ENCODE peak calls at places on chromosome 6, in six cellular contexts. R, I, H, V, X and A are unnamed samples. For H3K4me1, the result is how much of the 10 kb centered on the place peaks cover.

GRCh38 chr6:6439778-6440177 is 119.3 kb upstream of the F13A1 start:
- DNase-seq in H (no peak), R (no peak), I (no peak), V (no peak), X (no peak), A (no peak)

GRCh38 chr6:135658916-135659315 is 161.4 kb upstream of the AHI1 start:
- DNase-seq in R (no peak), I (no peak), X (no peak), V (no peak), H (no peak), A (no peak)

GRCh38 chr6:53710788-53711187 is 45.2 kb upstream of the KLHL31 start:
- DNase-seq in V (no peak), H (no peak), R (no peak), I (no peak), X (no peak), A (no peak)

GRCh38 chr6:100460650-100461204 is 4.0 kb downstream of the SIM1 start:
- DNase-seq in V (no peak), H (no peak), X (no peak), R (no peak), I (no peak), A (no peak)

GRCh38 chr6:43468748-43469681 is 8.4 kb upstream of the TJAP1 start:
- DNase-seq in V (no peak), H (no peak), X (no peak), I (no peak), R (no peak), A (no peak)

GRCh38 chr6:46771556-46771955 is 21.6 kb upstream of the MEP1A start:
- DNase-seq in X (no peak), R (no peak), H (no peak), V (no peak), I (no peak), A (no peak)

GRCh38 chr6:150720774-150721233 is 121.1 kb downstream of the PLEKHG1 start:
- DNase-seq in H (no peak), R (peak), X (no peak), I (no peak), V (no peak), A (no peak)

GRCh38 chr6:11425431-11425871 is 112.1 kb upstream of the TMEM170B start:
- DNase-seq in H (no peak), R (peak), X (no peak), I (no peak), V (no peak), A (no peak)

GRCh38 chr6:154921482-154921881 is 73.6 kb upstream of the TIAM2 start:
- DNase-seq in H (no peak), X (no peak), V (no peak), R (no peak), I (no peak), A (no peak)

GRCh38 chr6:32194825-32195651 is 2.6 kb upstream of the GPSM3 start:
- DNase-seq in R (peak), H (no peak), I (no peak), X (no peak), V (no peak), A (peak)

GRCh38 chr6:97958143-97958542 is 675.1 kb upstream of the MMS22L start:
- DNase-seq in R (peak), V (no peak), I (no peak), X (no peak), H (no peak), A (no peak)

GRCh38 chr6:5014072-5014561 is 10.3 kb upstream of the RPP40 start:
- DNase-seq in I (no peak), X (no peak), R (no peak), V (no peak), H (no peak), A (no peak)

DNA sequence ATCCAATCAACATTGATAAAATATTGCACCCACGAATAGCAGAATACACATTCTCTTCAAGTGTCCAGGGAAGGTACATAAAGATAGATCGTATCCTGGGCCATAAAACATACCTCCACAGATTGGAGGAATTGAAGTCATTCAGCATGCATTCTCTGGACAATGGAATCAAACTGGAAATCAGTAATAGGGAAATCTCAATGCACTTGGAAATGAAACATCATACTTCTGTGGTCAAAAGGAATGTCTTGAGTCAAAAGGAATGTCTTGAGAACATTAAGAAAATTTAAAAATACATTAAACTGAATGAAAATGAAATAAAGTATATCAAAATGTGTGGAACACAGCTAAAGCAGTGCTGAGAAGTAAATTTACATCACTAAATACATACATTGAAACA is 138.8 kb downstream of the TFAP2A start:
- DNase-seq in I (no peak), X (no peak), H (no peak), R (no peak), V (no peak), A (peak)
- H3K4me1 ChIP-seq in I (under half), X (under half), H (under half), R (under half), V (under half), A (under half)

GRCh38 chr6:166167258-166167731 is 356 bp downstream of the TBXT start:
- DNase-seq in R (no peak), V (no peak), H (no peak), I (no peak), X (no peak), A (no peak)

GRCh38 chr6:166167801-166168615 is at the start of gene TBXT:
- DNase-seq in H (no peak), R (peak), X (no peak), V (no peak), I (no peak), A (no peak)

GRCh38 chr6:166165558-166166313 is 1.9 kb downstream of the TBXT start:
- DNase-seq in V (no peak), I (no peak), H (no peak), R (no peak), X (no peak), A (no peak)

GRCh38 chr6:166168616-166169548 is 1.2 kb upstream of the TBXT start:
- DNase-seq in R (no peak), X (no peak), I (no peak), H (no peak), V (no peak), A (no peak)

DNA sequence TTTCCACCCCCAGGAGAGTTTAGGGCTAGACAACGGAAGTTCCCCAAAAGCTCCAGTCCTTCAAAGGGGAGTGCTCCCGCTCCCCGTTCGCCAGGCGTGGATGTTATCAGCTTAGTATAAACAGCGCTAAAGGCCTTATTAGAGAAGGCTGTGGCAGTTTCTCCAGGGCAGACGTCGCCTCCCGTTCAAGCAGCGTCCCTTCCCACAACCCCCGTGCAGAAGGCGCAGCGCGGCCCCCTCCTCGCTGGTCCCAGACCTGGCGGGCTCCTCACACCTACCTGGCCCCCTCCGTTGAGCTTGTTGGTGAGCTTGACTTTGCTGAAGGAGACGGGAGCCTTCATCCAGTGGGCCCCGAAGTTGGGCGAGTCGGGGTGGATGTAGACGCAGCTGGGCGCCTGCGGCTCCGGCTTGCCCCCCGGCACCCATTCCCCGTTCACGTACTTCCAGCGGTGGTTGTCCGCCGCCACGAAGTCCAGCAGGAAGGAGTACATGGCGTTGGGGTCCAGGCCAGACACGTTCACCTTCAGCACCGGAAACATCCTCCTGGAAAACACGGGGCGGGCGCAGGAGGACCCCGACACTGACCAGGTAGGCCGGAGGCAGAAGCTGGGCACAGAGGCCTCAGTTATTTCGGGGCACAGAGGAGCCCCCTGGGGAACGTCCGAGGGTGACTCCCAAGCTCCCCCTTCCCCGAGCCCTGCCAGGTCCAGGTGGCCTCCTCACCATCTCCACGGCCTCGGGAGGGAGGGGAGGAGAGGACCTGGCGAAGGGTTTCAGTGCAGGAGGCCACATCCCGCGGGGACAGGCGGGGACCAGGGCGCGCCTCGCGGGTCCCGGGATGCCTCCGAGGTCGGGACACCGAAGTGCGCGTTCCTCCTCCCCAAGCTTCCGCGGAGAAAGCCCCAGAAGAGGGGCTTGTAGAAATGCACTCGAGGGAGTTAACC is 1.1 kb downstream of the TBXT start:
- DNase-seq in V (no peak), R (no peak), H (no peak), X (no peak), I (no peak), A (no peak)
- H3K4me1 ChIP-seq in V (under half), R (under half), H (under half), X (under half), I (under half), A (under half)

GRCh38 chr6:41498968-41499599 is 47.1 kb upstream of the FOXP4 start:
- DNase-seq in R (no peak), H (peak), X (no peak), I (no peak), V (no peak), A (no peak)

GRCh38 chr6:41497573-41497972 is 48.6 kb upstream of the FOXP4 start:
- DNase-seq in V (no peak), H (no peak), X (no peak), R (no peak), I (no peak), A (no peak)

GRCh38 chr6:41494212-41495115 is 51.7 kb upstream of the FOXP4 start:
- DNase-seq in V (no peak), I (no peak), R (no peak), H (no peak), X (no peak), A (no peak)

GRCh38 chr6:41500561-41500960 is 45.6 kb upstream of the FOXP4 start:
- DNase-seq in H (no peak), X (no peak), I (no peak), R (no peak), V (no peak), A (no peak)

DNA sequence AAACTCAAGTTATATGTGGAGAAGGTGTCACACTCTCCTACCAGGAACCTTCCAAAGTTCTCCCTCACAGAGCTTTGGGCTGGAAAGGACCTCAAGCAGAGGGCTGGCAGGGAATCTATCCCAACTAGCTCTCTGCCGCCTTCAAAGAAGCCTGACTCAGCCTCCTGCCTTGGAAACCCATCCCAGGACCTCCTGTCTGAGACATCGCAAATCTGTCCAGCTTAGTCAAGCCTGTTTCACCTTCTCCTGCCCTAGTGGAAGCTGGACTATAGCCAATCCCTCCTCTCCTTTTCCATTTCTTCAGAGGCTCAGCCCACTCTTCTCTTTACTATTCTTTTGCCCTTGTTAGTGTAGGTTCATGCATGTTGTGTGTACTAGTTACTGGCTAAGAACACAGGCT is 48.2 kb upstream of the FOXP4 start:
- DNase-seq in V (no peak), H (no peak), X (no peak), I (no peak), R (no peak), A (no peak)
- H3K4me1 ChIP-seq in V (under half), H (under half), X (under half), I (under half), R (under half), A (under half)

GRCh38 chr6:140977425-140977824 is 1155.3 kb upstream of the GJE1 start:
- DNase-seq in H (no peak), I (no peak), X (no peak), R (no peak), V (no peak), A (peak)
- H3K4me1 ChIP-seq in H (under half), I (under half), X (under half), R (under half), V (under half), A (under half)

DNA sequence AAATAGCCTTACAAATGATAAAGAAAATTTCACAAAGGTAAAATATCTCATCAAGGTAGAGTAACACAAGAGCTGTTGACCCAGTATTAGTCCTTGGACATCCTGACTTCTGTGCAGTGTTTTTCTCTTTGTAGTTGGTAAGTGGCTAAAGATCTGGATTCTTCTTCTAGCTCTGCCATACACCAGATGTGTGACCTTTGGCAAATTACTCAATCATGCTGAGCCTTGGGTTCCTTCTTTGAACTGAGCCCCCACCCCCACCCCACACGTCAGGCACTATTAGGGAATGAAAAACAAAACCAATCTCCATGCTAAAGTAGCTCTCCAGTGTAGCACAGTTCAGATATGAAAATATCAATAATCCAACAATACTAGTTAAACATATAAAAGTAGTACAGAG is 15.1 kb upstream of the TRIM39 start:
- DNase-seq in X (no peak), R (no peak), I (no peak), V (no peak), H (no peak), A (no peak)
- H3K4me1 ChIP-seq in X (under half), R (under half), I (under half), V (under half), H (under half), A (under half)

GRCh38 chr6:16421462-16421960 is 183.1 kb downstream of the GMPR start:
- DNase-seq in X (no peak), R (no peak), I (no peak), V (no peak), H (no peak), A (no peak)

GRCh38 chr6:16420715-16421461 is 182.5 kb downstream of the GMPR start:
- DNase-seq in V (no peak), H (peak), I (no peak), X (no peak), R (no peak), A (peak)

GRCh38 chr6:16420332-16420714 is 181.9 kb downstream of the GMPR start:
- DNase-seq in X (no peak), V (no peak), H (no peak), R (no peak), I (no peak), A (no peak)

GRCh38 chr6:16415677-16416076 is 177.3 kb downstream of the GMPR start:
- DNase-seq in I (no peak), V (no peak), R (no peak), H (no peak), X (no peak), A (no peak)

GRCh38 chr6:16419636-16420331 is 181.4 kb downstream of the GMPR start:
- DNase-seq in V (no peak), R (no peak), X (no peak), H (no peak), I (no peak), A (no peak)
- H3K4me1 ChIP-seq in V (under half), R (under half), X (under half), H (under half), I (under half), A (under half)

DNA sequence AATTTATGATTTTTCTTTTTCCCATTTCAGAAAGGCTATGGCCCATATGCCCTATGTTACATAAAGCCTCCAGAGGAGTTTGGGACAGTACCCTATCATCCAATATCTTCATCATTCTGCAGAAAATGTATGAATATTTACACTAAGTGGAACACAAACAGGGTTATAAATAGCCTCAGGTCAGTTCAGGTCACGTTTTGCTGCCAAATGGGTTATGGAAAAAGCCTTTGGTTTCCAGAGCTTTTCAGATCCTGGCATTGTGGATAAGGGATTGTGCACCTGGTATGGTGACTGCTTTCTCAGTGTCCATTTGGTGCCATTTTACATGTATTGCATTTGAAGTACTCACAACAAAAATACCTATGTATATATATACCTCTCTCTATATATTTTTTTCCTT is 29.4 kb downstream of the UTRN start:
- DNase-seq in I (no peak), V (no peak), H (no peak), R (no peak), X (no peak), A (no peak)
- H3K4me1 ChIP-seq in I (under half), V (under half), H (under half), R (under half), X (under half), A (under half)

DNA sequence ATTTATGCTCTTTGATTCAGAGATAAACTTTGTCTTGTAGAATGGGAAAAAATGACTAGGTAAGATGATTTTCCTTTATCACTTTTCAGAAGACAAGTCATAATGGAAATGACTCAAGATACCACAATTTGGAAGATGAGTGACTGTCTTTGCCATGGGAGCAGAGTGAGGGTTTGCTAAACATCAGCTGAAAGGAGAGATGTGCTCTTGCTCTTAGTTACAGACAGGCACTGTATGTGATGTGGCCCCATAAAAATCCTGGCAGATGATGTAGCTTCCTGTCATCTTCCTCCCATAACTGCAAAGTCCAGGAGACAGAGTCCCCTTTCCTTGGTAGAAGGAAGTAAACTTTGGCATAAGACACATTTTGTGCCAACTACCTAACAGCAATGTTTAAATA is 47.6 kb downstream of the BACH2 start:
- DNase-seq in V (no peak), I (no peak), X (no peak), H (no peak), R (no peak), A (no peak)
- H3K4me1 ChIP-seq in V (under half), I (under half), X (under half), H (under half), R (under half), A (under half)

GRCh38 chr6:167842457-167842856 is 15.7 kb downstream of the AFDN start:
- DNase-seq in X (no peak), I (no peak), V (no peak), H (no peak), R (no peak), A (no peak)
- H3K4me1 ChIP-seq in X (under half), I (under half), V (half or more), H (under half), R (half or more), A (under half)